ENCODE peak calls at places on chromosomes 12 and 14, in nine cellular contexts. W is nephron progenitor cell; G is lower leg skin; P is astrocyte of the cerebellum; R is AG10803; U is cardiac muscle cell; B is pancreas; Q is fibroblast of mammary gland; S is CD4-positive, alpha-beta T cell. T is an unnamed sample.
A peak's percentile ranks its signal among the peaks of the same experiment; 100 is the strongest.

GRCh38 chr12:47808574-47809380 is 10.9 kb downstream of the HDAC7 start:
- DNase-seq in R (no peak), S (peak; percentile 32), Q (peak; percentile 37), U (no peak), W (no peak), B (no peak), P (no peak), G (no peak), T (no peak)

GRCh38 chr14:67547224-67547780 is 14.2 kb downstream of the PLEKHH1 start:
- DNase-seq in S (no peak), B (no peak), P (no peak), G (no peak), U (no peak), Q (no peak), W (no peak), R (no peak), T (no peak)

GRCh38 chr12:7304456-7304855 is 584 bp downstream of the ACSM4 start:
- DNase-seq in R (no peak), Q (peak; percentile 7), S (no peak), P (no peak), G (no peak), B (no peak), W (no peak), U (peak; percentile 0), T (no peak)

GRCh38 chr12:19528750-19529149 is 89.5 kb downstream of the AEBP2 start:
- DNase-seq in G (no peak), S (no peak), B (no peak), W (no peak), U (no peak), P (no peak), Q (no peak), R (no peak), T (no peak)

GRCh38 chr14:26394114-26394855 is 203.5 kb downstream of the NOVA1 start:
- DNase-seq in U (peak; percentile 61), P (peak; percentile 16), R (peak; percentile 1), Q (peak; percentile 40), S (no peak), G (no peak), W (no peak), B (no peak), T (no peak)

GRCh38 chr12:34395056-34396005 is 373.0 kb downstream of the ALG10 start:
- DNase-seq in Q (no peak), R (no peak), G (peak; percentile 76), U (no peak), S (no peak), W (no peak), P (no peak), B (peak; percentile 26), T (peak; percentile 80)

GRCh38 chr12:9961901-9962300 is 9.3 kb upstream of the CLEC12A start:
- DNase-seq in P (no peak), R (no peak), W (no peak), G (no peak), U (no peak), Q (no peak), S (no peak), B (no peak), T (no peak)

GRCh38 chr14:54564799-54565235 is 2.1 kb upstream of the SAMD4A start:
- DNase-seq in G (no peak), B (no peak), W (no peak), U (peak; percentile 78), S (no peak), Q (peak; percentile 80), R (peak; percentile 68), P (peak; percentile 39), T (no peak)

GRCh38 chr12:115070313-115070712 is 386.3 kb upstream of the TBX3 start:
- DNase-seq in S (no peak), P (no peak), R (no peak), B (no peak), G (no peak), U (no peak), Q (peak; percentile 75), W (no peak), T (no peak)

GRCh38 chr12:6038160-6038559 is 86.3 kb downstream of the VWF start:
- DNase-seq in Q (peak; percentile 80), S (no peak), W (peak; percentile 72), P (peak; percentile 31), R (peak; percentile 66), B (no peak), U (peak; percentile 84), G (no peak), T (no peak)

GRCh38 chr12:131736807-131737484 is 26.1 kb downstream of the SFSWAP start:
- DNase-seq in B (no peak), U (peak; percentile 8), G (no peak), R (peak; percentile 10), Q (peak; percentile 54), P (peak; percentile 9), S (no peak), W (no peak), T (peak; percentile 63)

GRCh38 chr14:75018684-75019083 is 16.0 kb downstream of the EIF2B2 start:
- DNase-seq in Q (no peak), R (no peak), G (no peak), B (no peak), W (no peak), U (no peak), S (no peak), P (no peak), T (no peak)

GRCh38 chr12:74900232-74900631 is 309.4 kb downstream of the KCNC2 start:
- DNase-seq in R (no peak), W (no peak), P (no peak), S (no peak), B (no peak), G (no peak), U (no peak), Q (no peak), T (no peak)

GRCh38 chr14:35883677-35884293 is 57.6 kb downstream of the BRMS1L start:
- DNase-seq in R (peak; percentile 32), G (no peak), P (no peak), Q (peak; percentile 35), B (no peak), S (peak; percentile 9), U (peak; percentile 50), W (peak; percentile 26), T (no peak)

GRCh38 chr12:94623161-94623920 is 27.0 kb downstream of the TMCC3 start:
- DNase-seq in B (no peak), G (no peak), U (no peak), R (no peak), W (no peak), Q (no peak), S (no peak), P (no peak), T (no peak)

GRCh38 chr12:116955382-116956021 is 44.8 kb downstream of the FBXW8 start:
- DNase-seq in S (peak; percentile 1), Q (peak; percentile 53), G (no peak), W (no peak), B (no peak), R (no peak), U (peak; percentile 42), P (no peak), T (no peak)

GRCh38 chr12:89351489-89352241 is 636 bp downstream of the DUSP6 start:
- DNase-seq in R (peak; percentile 52), S (peak; percentile 33), W (peak; percentile 64), B (peak; percentile 84), P (no peak), G (no peak), U (peak; percentile 47), Q (no peak), T (no peak)

DNA sequence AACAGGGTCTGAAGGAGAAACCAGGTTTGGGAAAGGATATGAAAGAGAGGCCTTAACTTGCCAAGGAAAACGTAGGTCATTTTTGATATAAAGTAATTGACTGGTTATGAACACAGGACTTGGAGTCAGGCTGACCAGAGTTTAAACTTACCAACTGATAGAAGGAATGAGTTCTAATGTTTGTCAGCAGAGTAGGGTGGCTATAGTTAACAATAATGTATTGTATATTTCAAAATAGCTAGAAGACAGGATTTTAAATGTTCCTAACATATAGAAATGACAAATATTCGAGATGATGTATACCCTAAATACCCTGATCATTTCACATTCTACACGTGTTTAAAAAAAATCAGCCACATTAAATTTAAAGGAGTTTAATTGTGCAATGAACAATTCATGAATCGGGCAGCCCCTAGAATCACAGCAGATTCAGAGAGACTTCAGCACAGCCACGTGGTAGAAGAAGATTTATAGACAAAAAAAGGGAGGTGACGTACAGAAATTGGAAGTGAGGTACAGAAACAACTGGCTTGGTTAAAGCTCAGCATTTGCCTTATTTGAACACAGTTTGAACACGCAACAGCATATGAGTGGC is 52.5 kb upstream of the PLEKHG7 start:
- DNase-seq in G (no peak), U (no peak), P (no peak), Q (no peak), R (no peak), B (no peak), S (no peak), W (no peak), T (no peak)
- TF ChIP-seq CTCF in G (no peak), U (no peak), P (no peak), Q (no peak), R (no peak), B (no peak), S (peak; percentile 31), W (peak; percentile 39), T (no peak)

GRCh38 chr14:76509291-76509690 is 133.4 kb downstream of the ESRRB start:
- DNase-seq in P (no peak), W (no peak), B (no peak), S (no peak), U (no peak), Q (no peak), R (no peak), G (no peak), T (no peak)

GRCh38 chr14:76510255-76510654 is 134.3 kb downstream of the ESRRB start:
- DNase-seq in S (no peak), W (no peak), U (no peak), R (no peak), P (no peak), Q (no peak), B (no peak), G (no peak), T (no peak)

GRCh38 chr14:76516884-76517283 is 140.9 kb downstream of the ESRRB start:
- DNase-seq in P (no peak), G (no peak), W (no peak), S (no peak), R (no peak), B (no peak), Q (no peak), U (no peak), T (no peak)

GRCh38 chr14:76518366-76518765 is 142.4 kb downstream of the ESRRB start:
- DNase-seq in W (no peak), S (no peak), U (no peak), P (no peak), Q (no peak), G (no peak), B (no peak), R (no peak), T (no peak)

GRCh38 chr14:76514599-76514998 is 138.7 kb downstream of the ESRRB start:
- DNase-seq in S (no peak), G (no peak), R (no peak), B (no peak), U (peak; percentile 19), Q (peak; percentile 9), W (no peak), P (no peak), T (no peak)
- TF ChIP-seq CTCF in S (no peak), G (no peak), R (peak; percentile 6), B (no peak), U (peak; percentile 17), Q (no peak), W (no peak), P (peak; percentile 17), T (no peak)

GRCh38 chr12:96070670-96071279 is 35.4 kb upstream of the LTA4H start:
- DNase-seq in W (no peak), S (no peak), U (peak; percentile 22), R (peak; percentile 27), Q (peak; percentile 32), P (no peak), B (no peak), G (peak; percentile 65), T (no peak)
- TF ChIP-seq CTCF in W (no peak), S (no peak), U (peak; percentile 20), R (peak; percentile 27), Q (peak; percentile 18), P (no peak), B (no peak), G (no peak), T (peak; percentile 31)

GRCh38 chr12:39442895-39443703 is at the start of gene KIF21A:
- DNase-seq in U (peak; percentile 98), B (peak; percentile 97), R (peak; percentile 89), S (peak; percentile 84), P (peak; percentile 55), W (peak; percentile 89), Q (peak; percentile 90), G (peak; percentile 97), T (peak; percentile 93)
- TF ChIP-seq CTCF in U (peak; percentile 39), B (peak; percentile 71), R (peak; percentile 35), S (peak; percentile 57), P (peak; percentile 46), W (peak; percentile 51), Q (no peak), G (no peak), T (peak; percentile 61)